ENCODE peak calls at places on chromosomes 12 and 14, in seven cellular contexts. C is K562, B is IMR-90, M is H1, R is A549, N is HepG2, K is GM12878. U is an unnamed sample.

GRCh38 chr12:56315256-56315625 is 547 bp downstream of the CNPY2 start:
- DNase-seq in K (no peak), N (no peak), M (no peak), R (no peak), B (no peak), C (peak; percentile 35), U (no peak)

GRCh38 chr14:92951912-92952471 is 29.0 kb downstream of the CHGA start:
- DNase-seq in C (peak; percentile 69), R (peak; percentile 84), B (peak; percentile 48), N (peak; percentile 37), M (peak; percentile 96), K (peak; percentile 37), U (peak; percentile 27)

GRCh38 chr12:112862570-112863137 is 44.1 kb upstream of the OAS1 start:
- DNase-seq in M (no peak), R (no peak), K (no peak), C (no peak), N (no peak), B (no peak), U (no peak)

GRCh38 chr12:126182619-126183236 is 1117.5 kb downstream of the AACS start:
- DNase-seq in C (no peak), M (no peak), R (no peak), B (no peak), K (no peak), N (no peak), U (no peak)

GRCh38 chr14:69093551-69094421 is 59.1 kb downstream of the DCAF5 start:
- DNase-seq in B (peak; percentile 61), R (no peak), C (no peak), K (no peak), N (peak; percentile 97), M (no peak), U (no peak)

GRCh38 chr12:16949351-16949750 is 343.4 kb upstream of the LMO3 start:
- DNase-seq in R (no peak), K (no peak), C (no peak), N (no peak), M (no peak), B (no peak), U (no peak)

GRCh38 chr14:100334904-100335303 is 11.8 kb downstream of the SLC25A47 start:
- DNase-seq in N (no peak), C (no peak), M (no peak), R (no peak), K (no peak), B (no peak), U (no peak)

GRCh38 chr12:132308311-132309161 is 20.9 kb downstream of the GALNT9 start:
- DNase-seq in C (no peak), M (no peak), N (no peak), K (no peak), B (no peak), R (no peak), U (no peak)

GRCh38 chr12:103877934-103878510 is 37.0 kb upstream of the NT5DC3 start:
- DNase-seq in K (peak; percentile 49), M (peak; percentile 60), B (peak; percentile 68), N (peak; percentile 64), R (peak; percentile 82), C (peak; percentile 79), U (peak; percentile 64)

GRCh38 chr12:130917607-130918006 is 36.1 kb upstream of the ADGRD1 start:
- DNase-seq in C (no peak), B (no peak), N (no peak), R (no peak), M (no peak), K (no peak), U (no peak)

GRCh38 chr14:56632192-56632591 is 52.6 kb downstream of the TMEM260 start:
- DNase-seq in C (no peak), B (no peak), K (no peak), N (no peak), R (no peak), M (no peak), U (no peak)

GRCh38 chr12:119005832-119006360 is 24.6 kb downstream of the SRRM4 start:
- DNase-seq in C (no peak), K (no peak), B (no peak), R (no peak), M (no peak), N (no peak), U (no peak)

GRCh38 chr14:54253195-54253947 is 143.4 kb upstream of the CDKN3 start:
- DNase-seq in C (no peak), R (peak; percentile 33), K (no peak), N (peak; percentile 30), M (no peak), B (peak; percentile 89), U (peak; percentile 91)

GRCh38 chr12:49342914-49343731 is 3.6 kb upstream of the DNAJC22 start:
- DNase-seq in N (no peak), R (no peak), B (no peak), M (no peak), K (no peak), C (peak; percentile 62), U (no peak)

GRCh38 chr12:91250273-91250672 is 67.7 kb upstream of the DCN start:
- DNase-seq in N (no peak), R (no peak), K (no peak), B (peak; percentile 58), C (no peak), M (no peak), U (no peak)

GRCh38 chr14:65999865-66000264 is 486.3 kb upstream of the CCDC196 start:
- DNase-seq in B (no peak), M (no peak), C (no peak), N (no peak), R (no peak), K (no peak), U (no peak)

GRCh38 chr12:67989184-67989965 is at the start of gene IFNG-AS1:
- DNase-seq in B (no peak), N (no peak), M (no peak), C (no peak), K (peak; percentile 56), R (no peak), U (no peak)

GRCh38 chr12:56995201-56995929 is 11.0 kb downstream of the ZBTB39 start:
- DNase-seq in M (peak; percentile 41), N (no peak), K (no peak), B (no peak), C (no peak), R (no peak), U (no peak)

GRCh38 chr12:65505321-65506121 is 227.0 kb downstream of the MSRB3 start:
- DNase-seq in M (peak; percentile 46), R (no peak), C (no peak), N (no peak), B (no peak), K (no peak), U (no peak)

GRCh38 chr14:24329736-24330135 is 5.1 kb downstream of the ADCY4 start:
- DNase-seq in B (no peak), K (no peak), N (no peak), R (no peak), M (no peak), C (no peak), U (no peak)

GRCh38 chr12:127509066-127509778 is 757.7 kb upstream of the TMEM132C start:
- DNase-seq in C (no peak), K (no peak), M (no peak), B (peak; percentile 89), R (no peak), N (no peak), U (no peak)

DNA sequence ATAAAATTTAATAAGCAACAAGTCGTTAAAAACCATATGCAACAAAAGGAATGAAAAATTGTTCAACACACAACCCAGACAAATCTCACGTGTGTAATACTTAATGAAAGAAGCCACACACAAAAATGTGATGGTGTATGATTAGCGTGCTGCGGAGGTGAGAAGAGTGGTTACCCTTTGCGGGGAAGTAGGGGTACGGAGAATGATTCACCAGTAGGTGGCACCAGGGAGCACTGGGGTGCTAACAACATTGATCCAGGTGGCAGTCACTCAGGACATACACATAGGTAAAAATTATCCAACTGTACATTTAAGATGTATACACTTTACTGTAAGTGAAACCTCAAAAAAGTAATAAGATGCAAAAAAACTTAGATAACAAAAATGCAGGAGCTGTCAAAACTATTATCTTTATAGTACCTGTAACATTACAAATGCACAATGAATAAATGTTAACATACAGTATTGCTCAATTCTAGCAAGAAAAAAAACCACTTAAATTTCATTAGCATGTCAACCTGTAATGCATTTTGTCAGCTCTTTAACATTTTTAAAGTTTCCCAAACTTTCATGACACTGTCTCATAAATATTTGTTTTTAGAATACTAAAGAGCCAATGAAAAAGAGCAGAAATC is 46.8 kb downstream of the TMCC3 start:
- DNase-seq in M (peak; percentile 81), N (peak; percentile 5), R (peak; percentile 50), B (no peak), C (peak; percentile 54), K (no peak), U (peak; percentile 22)
- TF ChIP-seq RAD21 in M (peak; percentile 70), N (peak; percentile 41), R (peak; percentile 75), B (peak; percentile 39), C (peak; percentile 68), K (peak; percentile 52), U (peak; percentile 67)

DNA sequence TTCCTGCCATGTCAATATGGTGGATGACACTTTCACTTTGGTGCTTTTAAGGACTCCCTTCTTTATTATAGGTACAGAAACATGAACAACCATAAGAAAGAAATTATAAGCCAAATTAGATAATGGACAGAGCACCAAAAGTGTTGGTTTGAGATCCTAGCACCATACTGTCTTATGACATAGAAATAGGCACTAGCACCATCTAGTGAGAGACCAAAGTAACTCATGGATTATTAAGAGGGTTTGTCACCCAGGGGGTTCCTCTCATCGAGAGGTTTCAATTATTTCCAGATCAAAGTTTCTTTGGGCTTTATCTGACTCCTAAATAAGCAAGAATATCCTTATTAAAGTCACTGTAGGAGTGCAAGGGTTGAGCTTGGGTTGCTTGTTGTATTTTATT is 153.0 kb upstream of the DIO2 start:
- DNase-seq in C (peak; percentile 0), K (no peak), R (peak; percentile 14), M (no peak), B (peak; percentile 21), N (peak; percentile 3), U (no peak)
- TF ChIP-seq RAD21 in C (peak; percentile 22), K (no peak), R (peak; percentile 58), M (peak; percentile 74), B (peak; percentile 34), N (no peak), U (peak; percentile 36)

DNA sequence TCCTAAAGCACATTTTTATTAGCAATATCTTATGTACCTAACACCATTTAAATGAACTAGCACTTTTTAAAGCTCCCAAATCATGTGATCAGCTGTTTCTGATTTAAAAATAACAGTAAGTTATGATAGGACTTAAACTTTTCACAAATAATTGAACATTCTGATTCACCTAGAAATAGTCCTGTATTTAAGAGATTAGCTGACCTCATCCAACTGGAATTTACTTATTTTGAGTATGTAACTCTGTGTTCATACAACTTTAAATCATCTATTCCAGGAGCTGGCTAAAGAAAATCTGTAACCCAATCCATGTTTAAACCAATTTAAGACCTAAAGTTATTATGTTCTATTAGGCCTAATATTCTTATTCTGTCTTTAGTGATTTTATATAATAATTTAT is 184.3 kb downstream of the CCDC91 start:
- DNase-seq in B (peak; percentile 74), M (no peak), N (no peak), R (no peak), K (no peak), C (no peak), U (no peak)
- TF ChIP-seq RAD21 in B (no peak), M (no peak), N (no peak), R (no peak), K (no peak), C (no peak), U (no peak)

GRCh38 chr12:51590347-51591019 is 550 bp upstream of the SCN8A start:
- DNase-seq in K (no peak), B (peak; percentile 75), C (peak; percentile 88), R (peak; percentile 70), N (peak; percentile 62), M (peak; percentile 91), U (peak; percentile 51)
- TF ChIP-seq RAD21 in K (peak; percentile 11), B (peak; percentile 49), C (peak; percentile 36), R (no peak), N (peak; percentile 69), M (peak; percentile 62), U (peak; percentile 21)

GRCh38 chr14:70919774-70920173 is 12.5 kb downstream of the PCNX1 start:
- DNase-seq in M (no peak), B (peak; percentile 37), C (no peak), R (no peak), N (no peak), K (no peak), U (no peak)
- TF ChIP-seq RAD21 in M (no peak), B (no peak), C (no peak), R (no peak), N (no peak), K (no peak), U (no peak)

U was measured in HCT116.